ENCODE peak calls at places on chromosome 18, in five cellular contexts. B is foreskin fibroblast; P is CD8-positive, alpha-beta memory T cell; L is fibroblast of villous mesenchyme; Q is effector memory CD4-positive, alpha-beta T cell. K is an unnamed sample.

GRCh38 chr18:22470511-22471181 is 52.9 kb upstream of the CTAGE1 start:
- DNase-seq in B (no peak), L (peak; percentile 63), Q (no peak), P (no peak), K (no peak)

GRCh38 chr18:21100678-21101077 is 10.9 kb downstream of the ROCK1 start:
- DNase-seq in L (no peak), P (no peak), Q (no peak), B (no peak), K (no peak)

GRCh38 chr18:23291456-23292205 is 156.3 kb downstream of the CABLES1 start:
- DNase-seq in L (no peak), Q (no peak), P (no peak), B (peak; percentile 55), K (no peak)

GRCh38 chr18:9539938-9540337 is 64.6 kb downstream of the RALBP1 start:
- DNase-seq in Q (no peak), B (no peak), P (no peak), L (no peak), K (no peak)

GRCh38 chr18:10926565-10927194 is 222.7 kb downstream of the PIEZO2 start:
- DNase-seq in Q (no peak), L (peak; percentile 70), B (peak; percentile 57), P (no peak), K (no peak)

GRCh38 chr18:41881285-41881684 is 73.7 kb upstream of the PIK3C3 start:
- DNase-seq in L (no peak), B (peak; percentile 62), Q (no peak), P (no peak), K (no peak)

GRCh38 chr18:44507729-44508325 is 172.9 kb upstream of the SETBP1 start:
- DNase-seq in P (peak; percentile 6), Q (no peak), B (no peak), L (no peak), K (peak; percentile 15)

GRCh38 chr18:31609886-31610646 is 18.4 kb downstream of the TTR start:
- DNase-seq in P (no peak), B (no peak), Q (no peak), L (peak; percentile 86), K (no peak)

GRCh38 chr18:4581966-4582365 is 126.9 kb upstream of the DLGAP1 start:
- DNase-seq in Q (no peak), P (no peak), B (no peak), L (no peak), K (no peak)

GRCh38 chr18:63346031-63346430 is 21.0 kb downstream of the KDSR start:
- DNase-seq in Q (no peak), P (no peak), B (peak; percentile 33), L (no peak), K (no peak)

GRCh38 chr18:47050468-47050867 is 15.0 kb upstream of the ELOA2 start:
- DNase-seq in B (peak; percentile 43), Q (no peak), L (peak; percentile 62), P (no peak), K (peak; percentile 62)

GRCh38 chr18:57698571-57699276 is 77.1 kb upstream of the NARS1 start:
- DNase-seq in P (no peak), B (peak; percentile 56), L (peak; percentile 86), Q (no peak), K (no peak)

GRCh38 chr18:47883771-47884413 is 46.6 kb downstream of the SMAD2 start:
- DNase-seq in P (no peak), L (peak; percentile 47), Q (no peak), B (peak; percentile 62), K (no peak)

GRCh38 chr18:21747268-21747667 is 6.7 kb downstream of the MIB1 start:
- DNase-seq in Q (no peak), P (no peak), B (no peak), L (no peak), K (no peak)

GRCh38 chr18:58051765-58052460 is 7.9 kb downstream of the NEDD4L start:
- DNase-seq in L (no peak), Q (no peak), B (no peak), P (no peak), K (no peak)

GRCh38 chr18:7805880-7806279 is 238.8 kb downstream of the PTPRM start:
- DNase-seq in L (no peak), Q (no peak), P (no peak), B (no peak), K (no peak)

GRCh38 chr18:45687617-45688016 is 36.4 kb upstream of the SLC14A1 start:
- DNase-seq in Q (no peak), B (no peak), L (no peak), P (peak; percentile 32), K (no peak)

GRCh38 chr18:66749030-66749429 is 145.1 kb upstream of the CDH19 start:
- DNase-seq in P (no peak), Q (no peak), L (no peak), B (no peak), K (no peak)

GRCh38 chr18:9665311-9665710 is 42.8 kb upstream of the RAB31 start:
- DNase-seq in B (no peak), P (no peak), Q (no peak), L (no peak), K (no peak)

GRCh38 chr18:23743733-23744333 is 54.6 kb downstream of the LAMA3 start:
- DNase-seq in P (no peak), L (no peak), B (no peak), Q (no peak), K (no peak)

GRCh38 chr18:79629606-79630005 is 50.0 kb upstream of the CTDP1 start:
- DNase-seq in B (no peak), P (no peak), Q (no peak), L (no peak), K (no peak)

GRCh38 chr18:35756506-35757117 is 175.1 kb downstream of the GALNT1 start:
- DNase-seq in P (peak; percentile 44), L (peak; percentile 71), Q (no peak), B (peak; percentile 30), K (no peak)

GRCh38 chr18:21571763-21572162 is 28.7 kb downstream of the ESCO1 start:
- DNase-seq in P (no peak), Q (no peak), B (no peak), L (no peak), K (no peak)

GRCh38 chr18:78403371-78403770 is 576.2 kb upstream of the SALL3 start:
- DNase-seq in Q (no peak), L (no peak), P (no peak), B (no peak), K (no peak)

GRCh38 chr18:47729356-47729755 is 201.1 kb downstream of the SMAD2 start:
- DNase-seq in P (no peak), Q (no peak), L (no peak), B (no peak), K (no peak)

GRCh38 chr18:44681039-44681595 is 429 bp downstream of the SETBP1 start:
- DNase-seq in B (no peak), L (no peak), Q (no peak), P (no peak), K (no peak)

GRCh38 chr18:39959839-39960238 is 1995.2 kb upstream of the PIK3C3 start:
- DNase-seq in B (no peak), P (no peak), L (no peak), Q (no peak), K (no peak)

GRCh38 chr18:48897531-48897930 is 53.2 kb downstream of the SMAD7 start:
- DNase-seq in P (no peak), L (no peak), Q (no peak), B (no peak), K (no peak)

GRCh38 chr18:47627030-47627429 is 303.4 kb downstream of the SMAD2 start:
- DNase-seq in L (no peak), Q (no peak), P (no peak), B (no peak), K (no peak)

GRCh38 chr18:23844991-23845680 is 155.9 kb downstream of the LAMA3 start:
- DNase-seq in P (no peak), Q (no peak), B (no peak), L (no peak), K (no peak)

GRCh38 chr18:22838639-22839487 is 94.3 kb upstream of the RBBP8 start:
- DNase-seq in Q (no peak), L (no peak), B (no peak), P (no peak), K (no peak)

GRCh38 chr18:39434223-39434622 is 1868.6 kb upstream of the CELF4 start:
- DNase-seq in P (no peak), L (peak; percentile 31), Q (no peak), B (no peak), K (no peak)

GRCh38 chr18:70250781-70251180 is 38.1 kb upstream of the SOCS6 start:
- DNase-seq in Q (no peak), L (peak; percentile 33), B (no peak), P (no peak), K (no peak)

GRCh38 chr18:29083545-29083944 is 906.6 kb upstream of the CDH2 start:
- DNase-seq in Q (no peak), P (no peak), B (no peak), L (no peak), K (peak; percentile 1)

GRCh38 chr18:3218817-3219216 is 951 bp downstream of the MYOM1 start:
- DNase-seq in B (no peak), Q (no peak), P (no peak), L (no peak), K (no peak)
- H3K4me3 ChIP-seq in B (no peak overlapping the region), Q (no peak overlapping the region), P (no peak overlapping the region), L (no peak overlapping the region), K (no peak overlapping the region)

DNA sequence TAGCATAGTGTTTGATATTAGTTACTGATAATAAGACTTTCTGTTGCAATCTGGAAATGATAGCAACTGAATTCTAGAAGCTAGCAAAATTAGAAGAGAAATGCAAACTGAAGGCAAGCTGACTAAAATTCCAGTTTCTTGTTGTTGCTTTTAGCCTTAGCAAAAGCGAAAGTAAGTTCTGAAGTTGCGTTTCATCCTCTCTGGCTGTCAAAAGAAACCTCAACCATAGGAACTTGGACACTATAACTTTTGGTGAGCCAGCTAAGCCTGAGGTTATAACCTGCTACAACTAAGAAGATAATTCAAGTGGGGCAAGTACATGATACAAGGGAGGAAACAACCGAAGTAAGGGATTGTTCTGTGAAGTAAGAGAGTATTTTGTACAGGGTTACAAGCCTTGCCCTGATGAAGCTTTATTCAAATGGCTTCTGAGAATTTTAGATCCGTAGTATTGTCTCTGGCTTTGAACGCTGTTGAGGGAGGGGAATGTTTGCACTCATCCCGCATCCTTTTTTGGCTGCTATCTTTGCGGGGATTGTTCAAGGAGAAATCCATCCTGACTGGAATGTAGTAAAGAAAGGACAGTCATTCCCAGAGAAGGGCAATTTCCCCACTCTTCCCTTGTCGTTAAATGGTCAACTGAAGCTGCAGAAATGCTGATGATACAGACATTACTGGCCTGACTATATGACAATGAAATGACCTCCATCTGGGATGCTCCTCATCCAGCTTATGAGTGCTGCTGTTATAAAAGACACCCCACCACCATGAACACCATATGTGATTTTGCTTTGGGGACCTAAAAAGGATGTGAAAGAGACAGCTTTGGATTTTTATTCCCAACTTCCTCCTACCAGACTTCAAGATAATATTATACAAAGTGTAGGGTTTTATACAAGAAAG is 7.0 kb upstream of the TMX3 start:
- DNase-seq in B (no peak), P (peak; percentile 29), L (peak; percentile 75), Q (no peak), K (no peak)
- H3K4me3 ChIP-seq in B (peak overlapping the region; percentile 18), P (peak overlapping the region; percentile 50), L (peak overlapping the region; percentile 45), Q (peak overlapping the region; percentile 43), K (no peak overlapping the region)

GRCh38 chr18:55323051-55323994 is 264.7 kb downstream of the TCF4 start:
- DNase-seq in L (peak; percentile 39), B (peak; percentile 45), P (no peak), Q (no peak), K (no peak)
- H3K4me3 ChIP-seq in L (peak overlapping the region; percentile 75), B (peak overlapping the region; percentile 77), P (no peak overlapping the region), Q (no peak overlapping the region), K (no peak overlapping the region)

DNA sequence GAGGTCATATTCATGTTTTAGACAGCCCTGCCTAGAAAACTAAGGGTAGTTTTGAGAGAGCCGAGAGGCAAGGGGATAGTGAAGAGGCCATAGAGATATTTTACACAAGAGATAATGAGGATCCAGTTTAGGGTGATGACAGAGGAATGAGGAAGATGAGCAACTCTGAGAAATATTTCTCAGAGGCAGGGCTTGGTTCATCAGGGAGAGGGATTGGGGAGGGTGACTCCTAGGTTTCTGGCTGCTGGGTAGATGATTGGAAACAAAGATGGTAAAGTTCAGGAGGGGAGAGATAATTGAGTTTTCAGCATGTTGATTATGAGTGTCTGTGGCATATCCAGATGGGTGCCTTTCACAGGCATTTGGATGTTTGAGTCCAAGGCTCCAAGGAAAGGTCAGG is 7.3 kb downstream of the MYL12B start:
- DNase-seq in L (no peak), P (no peak), Q (no peak), B (no peak), K (no peak)
- H3K4me3 ChIP-seq in L (no peak overlapping the region), P (no peak overlapping the region), Q (no peak overlapping the region), B (no peak overlapping the region), K (no peak overlapping the region)

K was measured in mucosa of descending colon.